ENCODE peak calls at places on chromosome 2, in four cellular contexts. T, H, U and S are unnamed samples.

GRCh38 chr2:43055985-43056384 is 170.4 kb downstream of the ZFP36L2 start:
- DNase-seq in H (no peak), U (no peak), T (no peak), S (no peak)

GRCh38 chr2:88933980-88934379 is 242.5 kb downstream of the RPIA start:
- DNase-seq in T (no peak), U (no peak), H (no peak), S (no peak)

GRCh38 chr2:11832531-11832930 is 86.1 kb downstream of the LPIN1 start:
- DNase-seq in H (no peak), T (no peak), U (no peak), S (no peak)

GRCh38 chr2:63842149-63843061 is 709 bp downstream of the UGP2 start:
- DNase-seq in H (peak; percentile 23), T (no peak), U (no peak), S (peak; percentile 80)

GRCh38 chr2:74587664-74588277 is 33.3 kb downstream of the DOK1 start:
- DNase-seq in H (peak; percentile 59), U (peak; percentile 52), T (peak; percentile 47), S (peak; percentile 85)

GRCh38 chr2:19425419-19425818 is 67.0 kb upstream of the OSR1 start:
- DNase-seq in T (no peak), U (no peak), H (no peak), S (peak; percentile 57)

GRCh38 chr2:54103454-54104314 is 11.7 kb upstream of the ACYP2 start:
- DNase-seq in H (peak; percentile 26), U (no peak), T (peak; percentile 70), S (peak; percentile 67)

GRCh38 chr2:118498943-118499342 is 348.5 kb downstream of the EN1 start:
- DNase-seq in U (no peak), H (no peak), T (no peak), S (no peak)

GRCh38 chr2:68946117-68946516 is 6.6 kb downstream of the GKN2 start:
- DNase-seq in T (no peak), U (no peak), H (no peak), S (no peak)

GRCh38 chr2:166766220-166766619 is 122.1 kb upstream of the XIRP2 start:
- DNase-seq in U (no peak), T (no peak), H (no peak), S (no peak)

GRCh38 chr2:84924173-84925106 is 19.0 kb downstream of the TMSB10 start:
- DNase-seq in U (no peak), T (no peak), H (peak; percentile 54), S (peak; percentile 84)

GRCh38 chr2:192035731-192036442 is 158.8 kb downstream of the TMEFF2 start:
- DNase-seq in T (no peak), U (no peak), H (no peak), S (peak; percentile 31)

GRCh38 chr2:12587729-12588522 is 128.8 kb upstream of the TRIB2 start:
- DNase-seq in U (no peak), T (no peak), H (no peak), S (peak; percentile 92)

GRCh38 chr2:241049739-241050623 is 51.6 kb downstream of the SNED1 start:
- DNase-seq in U (no peak), T (no peak), H (no peak), S (peak; percentile 32)

GRCh38 chr2:140905078-140905781 is 1225.6 kb downstream of the LRP1B start:
- DNase-seq in T (no peak), U (no peak), H (no peak), S (no peak)

GRCh38 chr2:74530239-74531161 is 767 bp downstream of the HTRA2 start:
- DNase-seq in U (peak; percentile 59), T (peak; percentile 35), H (peak; percentile 64), S (peak; percentile 54)

GRCh38 chr2:88691339-88692183 is at the start of gene RPIA:
- DNase-seq in H (peak; percentile 100), U (peak; percentile 99), T (peak; percentile 96), S (peak; percentile 99)

GRCh38 chr2:240056678-240057077 is 3.4 kb upstream of the OR6B3 start:
- DNase-seq in H (no peak), U (no peak), T (no peak), S (no peak)

GRCh38 chr2:165898381-165898780 is 55.2 kb downstream of the TTC21B start:
- DNase-seq in U (no peak), T (no peak), H (no peak), S (no peak)

GRCh38 chr2:177106212-177106611 is 106.4 kb upstream of the HNRNPA3 start:
- DNase-seq in U (no peak), H (no peak), T (peak; percentile 8), S (no peak)
- TF ChIP-seq CTCF in U (no peak), H (no peak), T (peak; percentile 33), S (peak; percentile 10)

GRCh38 chr2:46471-47345 is at the start of gene FAM110C:
- DNase-seq in U (peak; percentile 69), H (peak; percentile 49), T (no peak), S (peak; percentile 19)
- H3K4me3 ChIP-seq in U (peak within 1 kb of the TSS; percentile 69), H (peak within 1 kb of the TSS; percentile 40), T (no peak within 1 kb of the TSS), S (no peak within 1 kb of the TSS)

GRCh38 chr2:168687314-168687713 is 115.1 kb upstream of the NOSTRIN start:
- DNase-seq in T (peak; percentile 10), U (peak; percentile 33), H (no peak), S (peak; percentile 49)
- TF ChIP-seq CTCF in T (peak; percentile 5), U (peak; percentile 37), H (peak; percentile 38), S (peak; percentile 11)

GRCh38 chr2:47274054-47274779 is 119.1 kb upstream of the STPG4 start:
- DNase-seq in H (no peak), T (no peak), U (no peak), S (peak; percentile 69)

GRCh38 chr2:47271054-47272000 is 116.2 kb upstream of the STPG4 start:
- DNase-seq in T (peak; percentile 67), U (no peak), H (no peak), S (no peak)

GRCh38 chr2:47272905-47273758 is 118.0 kb upstream of the STPG4 start:
- DNase-seq in T (no peak), H (no peak), U (no peak), S (no peak)

GRCh38 chr2:47270421-47270820 is 115.3 kb upstream of the STPG4 start:
- DNase-seq in U (no peak), T (no peak), H (no peak), S (no peak)

GRCh38 chr2:47272031-47272864 is 117.1 kb upstream of the STPG4 start:
- DNase-seq in U (peak; percentile 58), H (peak; percentile 42), T (peak; percentile 81), S (peak; percentile 50)
- H3K4me3 ChIP-seq in U (peak overlapping the region; percentile 63), H (peak overlapping the region; percentile 36), T (peak overlapping the region; percentile 56), S (peak overlapping the region; percentile 32)

DNA sequence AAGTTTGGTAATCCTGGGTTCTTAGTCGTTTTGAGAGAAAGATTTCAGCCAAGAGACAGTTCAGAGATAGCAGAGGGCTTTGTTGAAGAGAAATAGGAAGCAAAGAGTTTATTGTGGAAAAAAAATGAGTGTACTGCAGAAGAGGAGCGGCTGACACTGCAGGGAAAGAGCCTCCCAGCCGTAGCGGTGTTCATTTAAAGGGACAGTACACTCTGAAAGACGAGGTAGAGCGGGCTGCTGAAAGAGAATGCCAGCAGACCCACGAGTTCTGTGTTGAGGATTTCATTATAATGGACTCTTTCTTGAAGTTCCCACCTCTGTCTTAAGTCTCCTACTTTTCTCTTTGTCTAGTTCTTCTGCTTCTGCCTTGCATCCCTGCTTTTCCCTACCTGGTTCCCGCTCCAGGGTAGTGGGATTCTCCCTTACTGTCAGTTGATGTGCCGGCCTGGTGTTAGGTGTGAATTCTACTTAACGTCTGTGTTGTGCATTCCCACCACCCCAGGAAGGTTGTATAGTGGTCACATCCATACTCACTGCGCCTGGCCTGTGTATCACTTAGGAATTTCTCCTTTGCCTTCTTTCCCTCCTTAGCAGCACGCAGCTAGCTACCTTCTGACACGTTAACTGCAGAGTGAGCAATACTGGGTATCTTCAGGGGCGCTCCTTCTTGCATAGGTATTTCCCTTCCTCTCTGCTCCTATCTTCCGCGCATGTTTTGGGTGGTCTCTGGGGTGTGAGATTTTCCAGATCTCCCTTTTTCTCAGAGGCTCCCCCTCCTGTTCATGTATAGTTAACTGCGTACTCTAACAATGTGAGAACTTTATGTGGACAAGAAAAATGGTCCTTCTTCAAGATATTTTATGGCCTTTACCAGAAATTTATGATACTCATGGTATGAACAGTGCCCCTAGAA is 164.5 kb downstream of the PTH2R start:
- DNase-seq in T (no peak), H (no peak), U (no peak), S (no peak)
- TF ChIP-seq CTCF in T (peak; percentile 44), H (no peak), U (no peak), S (no peak)

GRCh38 chr2:100470182-100470581 is at the start of gene NMS:
- DNase-seq in U (no peak), H (no peak), T (no peak), S (no peak)

GRCh38 chr2:100476606-100477005 is 6.3 kb downstream of the NMS start:
- DNase-seq in T (no peak), U (no peak), H (no peak), S (no peak)

GRCh38 chr2:100470898-100471514 is 724 bp downstream of the NMS start:
- DNase-seq in H (no peak), T (no peak), U (no peak), S (peak; percentile 21)
- H3K4me3 ChIP-seq in H (no peak overlapping the region), T (no peak overlapping the region), U (no peak overlapping the region), S (no peak overlapping the region)